ENCODE peak calls at places on chromosomes 1 and 21, in nine cellular contexts. One of them, this sample, is unnamed.
A peak's percentile ranks its signal among the peaks of the same experiment; 100 is the strongest.

GRCh38 chr1:41773144-41773571 is 145.6 kb downstream of the HIVEP3 start:
- DNase-seq in esophagus muscularis mucosa: no peak
- DNase-seq in CD8-positive, alpha-beta T cell: no peak
- DNase-seq in mesendoderm: no peak
- DNase-seq in left lung: no peak
- DNase-seq in prostate gland: peak; percentile 90
- DNase-seq in right lobe of liver: peak; percentile 64
- DNase-seq in tibial nerve: peak; percentile 62
- DNase-seq in OCI-LY7: no peak
- DNase-seq in this sample: no peak

GRCh38 chr21:38833122-38833521 is 27.4 kb downstream of the ETS2 start:
- DNase-seq in esophagus muscularis mucosa: no peak
- DNase-seq in CD8-positive, alpha-beta T cell: no peak
- DNase-seq in mesendoderm: no peak
- DNase-seq in left lung: no peak
- DNase-seq in prostate gland: no peak
- DNase-seq in right lobe of liver: no peak
- DNase-seq in tibial nerve: no peak
- DNase-seq in OCI-LY7: no peak
- DNase-seq in this sample: no peak

GRCh38 chr1:159054427-159054826 is 22.1 kb downstream of the AIM2 start:
- DNase-seq in esophagus muscularis mucosa: no peak
- DNase-seq in CD8-positive, alpha-beta T cell: no peak
- DNase-seq in mesendoderm: peak; percentile 13
- DNase-seq in left lung: no peak
- DNase-seq in prostate gland: no peak
- DNase-seq in right lobe of liver: no peak
- DNase-seq in tibial nerve: no peak
- DNase-seq in OCI-LY7: no peak
- DNase-seq in this sample: no peak

GRCh38 chr21:17270234-17270633 is 242.6 kb upstream of the CXADR start:
- DNase-seq in esophagus muscularis mucosa: no peak
- DNase-seq in CD8-positive, alpha-beta T cell: no peak
- DNase-seq in mesendoderm: peak; percentile 49
- DNase-seq in left lung: no peak
- DNase-seq in prostate gland: peak; percentile 31
- DNase-seq in right lobe of liver: no peak
- DNase-seq in tibial nerve: peak; percentile 46
- DNase-seq in OCI-LY7: peak; percentile 12
- DNase-seq in this sample: no peak

GRCh38 chr1:175749075-175749474 is 5.7 kb upstream of the TNR start:
- DNase-seq in esophagus muscularis mucosa: no peak
- DNase-seq in CD8-positive, alpha-beta T cell: no peak
- DNase-seq in mesendoderm: peak; percentile 25
- DNase-seq in left lung: no peak
- DNase-seq in prostate gland: no peak
- DNase-seq in right lobe of liver: no peak
- DNase-seq in tibial nerve: no peak
- DNase-seq in OCI-LY7: no peak
- DNase-seq in this sample: peak; percentile 49

GRCh38 chr21:34796518-34797201 is 127.9 kb downstream of the CLIC6 start:
- DNase-seq in esophagus muscularis mucosa: no peak
- DNase-seq in CD8-positive, alpha-beta T cell: no peak
- DNase-seq in mesendoderm: peak; percentile 65
- DNase-seq in left lung: no peak
- DNase-seq in prostate gland: peak; percentile 63
- DNase-seq in right lobe of liver: no peak
- DNase-seq in tibial nerve: no peak
- DNase-seq in OCI-LY7: no peak
- DNase-seq in this sample: no peak

GRCh38 chr21:46062471-46063211 is 35.3 kb upstream of the COL6A2 start:
- DNase-seq in esophagus muscularis mucosa: peak; percentile 75
- DNase-seq in CD8-positive, alpha-beta T cell: no peak
- DNase-seq in mesendoderm: no peak
- DNase-seq in left lung: peak; percentile 13
- DNase-seq in prostate gland: no peak
- DNase-seq in right lobe of liver: no peak
- DNase-seq in tibial nerve: no peak
- DNase-seq in OCI-LY7: no peak
- DNase-seq in this sample: no peak

GRCh38 chr1:186807162-186807561 is 21.6 kb upstream of the PLA2G4A start:
- DNase-seq in esophagus muscularis mucosa: no peak
- DNase-seq in CD8-positive, alpha-beta T cell: no peak
- DNase-seq in mesendoderm: no peak
- DNase-seq in left lung: no peak
- DNase-seq in prostate gland: no peak
- DNase-seq in right lobe of liver: no peak
- DNase-seq in tibial nerve: no peak
- DNase-seq in OCI-LY7: no peak
- DNase-seq in this sample: no peak

GRCh38 chr1:201790261-201790660 is 38.7 kb upstream of the IPO9 start:
- DNase-seq in esophagus muscularis mucosa: no peak
- DNase-seq in CD8-positive, alpha-beta T cell: no peak
- DNase-seq in mesendoderm: no peak
- DNase-seq in left lung: no peak
- DNase-seq in prostate gland: no peak
- DNase-seq in right lobe of liver: no peak
- DNase-seq in tibial nerve: peak; percentile 36
- DNase-seq in OCI-LY7: no peak
- DNase-seq in this sample: peak; percentile 73

GRCh38 chr1:212488436-212489283 is 55.9 kb downstream of the NENF start:
- DNase-seq in esophagus muscularis mucosa: peak; percentile 93
- DNase-seq in CD8-positive, alpha-beta T cell: no peak
- DNase-seq in mesendoderm: peak; percentile 70
- DNase-seq in left lung: peak; percentile 78
- DNase-seq in prostate gland: no peak
- DNase-seq in right lobe of liver: no peak
- DNase-seq in tibial nerve: peak; percentile 86
- DNase-seq in OCI-LY7: peak; percentile 12
- DNase-seq in this sample: peak; percentile 84

GRCh38 chr1:23168462-23169218 is at the start of gene LUZP1:
- DNase-seq in esophagus muscularis mucosa: peak; percentile 97
- DNase-seq in CD8-positive, alpha-beta T cell: peak; percentile 67
- DNase-seq in mesendoderm: peak; percentile 87
- DNase-seq in left lung: peak; percentile 93
- DNase-seq in prostate gland: peak; percentile 90
- DNase-seq in right lobe of liver: peak; percentile 93
- DNase-seq in tibial nerve: peak; percentile 92
- DNase-seq in OCI-LY7: peak; percentile 85
- DNase-seq in this sample: peak; percentile 87

GRCh38 chr1:229845410-229846138 is 219.5 kb downstream of the URB2 start:
- DNase-seq in esophagus muscularis mucosa: no peak
- DNase-seq in CD8-positive, alpha-beta T cell: no peak
- DNase-seq in mesendoderm: peak; percentile 7
- DNase-seq in left lung: no peak
- DNase-seq in prostate gland: no peak
- DNase-seq in right lobe of liver: no peak
- DNase-seq in tibial nerve: no peak
- DNase-seq in OCI-LY7: no peak
- DNase-seq in this sample: no peak

GRCh38 chr1:13808729-13809131 is 108.7 kb downstream of the PRDM2 start:
- DNase-seq in esophagus muscularis mucosa: no peak
- DNase-seq in CD8-positive, alpha-beta T cell: no peak
- DNase-seq in mesendoderm: peak; percentile 11
- DNase-seq in left lung: peak; percentile 32
- DNase-seq in prostate gland: no peak
- DNase-seq in right lobe of liver: peak; percentile 64
- DNase-seq in tibial nerve: peak; percentile 39
- DNase-seq in OCI-LY7: no peak
- DNase-seq in this sample: no peak

GRCh38 chr1:7008331-7008730 is 223.1 kb downstream of the CAMTA1 start:
- DNase-seq in esophagus muscularis mucosa: no peak
- DNase-seq in CD8-positive, alpha-beta T cell: no peak
- DNase-seq in mesendoderm: no peak
- DNase-seq in left lung: no peak
- DNase-seq in prostate gland: no peak
- DNase-seq in right lobe of liver: no peak
- DNase-seq in tibial nerve: no peak
- DNase-seq in OCI-LY7: no peak
- DNase-seq in this sample: no peak
- H3K27ac ChIP-seq in esophagus muscularis mucosa: no peak overlapping the region
- H3K27ac ChIP-seq in CD8-positive, alpha-beta T cell: no peak overlapping the region
- H3K27ac ChIP-seq in mesendoderm: no peak overlapping the region
- H3K27ac ChIP-seq in left lung: no peak overlapping the region
- H3K27ac ChIP-seq in prostate gland: no peak overlapping the region
- H3K27ac ChIP-seq in right lobe of liver: no peak overlapping the region
- H3K27ac ChIP-seq in tibial nerve: no peak overlapping the region
- H3K27ac ChIP-seq in OCI-LY7: no peak overlapping the region
- H3K27ac ChIP-seq in this sample: no peak overlapping the region

DNA sequence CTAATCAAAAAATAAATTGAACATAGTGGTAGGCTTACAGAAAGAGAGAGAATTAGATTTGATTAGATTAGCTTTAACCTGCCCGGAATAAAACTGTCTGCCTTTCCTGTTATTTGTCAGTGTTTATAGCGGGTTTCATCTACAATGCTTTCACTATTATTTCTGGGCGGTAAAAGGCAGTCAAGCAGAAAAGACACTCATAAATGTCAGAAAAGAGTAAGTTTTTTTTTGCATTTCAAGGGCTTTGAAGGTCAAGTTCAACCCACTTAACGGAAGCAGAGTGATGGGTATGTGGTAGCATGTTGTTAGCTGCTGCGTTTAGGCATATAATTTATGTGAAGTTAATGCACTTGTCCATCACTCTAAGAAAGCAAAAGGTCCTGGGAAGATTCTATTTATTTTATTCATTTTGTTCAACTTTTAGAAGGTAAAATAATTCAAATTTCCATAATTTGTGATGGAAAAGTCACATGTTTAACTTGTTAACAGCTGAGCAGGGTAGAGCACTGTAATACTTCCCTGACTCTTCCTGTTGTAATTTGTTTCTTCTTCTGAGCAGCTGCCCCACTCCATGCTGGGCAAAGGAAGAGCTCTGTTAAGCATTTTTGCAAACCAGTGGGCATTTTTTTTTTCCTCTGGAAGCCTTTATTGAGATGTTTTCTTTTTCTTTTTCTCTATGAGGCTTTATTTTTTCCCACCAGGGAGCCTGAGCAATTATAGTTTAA is 220.1 kb downstream of the ST6GALNAC3 start:
- DNase-seq in esophagus muscularis mucosa: no peak
- DNase-seq in CD8-positive, alpha-beta T cell: no peak
- DNase-seq in mesendoderm: no peak
- DNase-seq in left lung: no peak
- DNase-seq in prostate gland: no peak
- DNase-seq in right lobe of liver: no peak
- DNase-seq in tibial nerve: no peak
- DNase-seq in OCI-LY7: peak; percentile 87
- DNase-seq in this sample: no peak
- H3K4me3 ChIP-seq in esophagus muscularis mucosa: no peak overlapping the region
- H3K4me3 ChIP-seq in CD8-positive, alpha-beta T cell: no peak overlapping the region
- H3K4me3 ChIP-seq in mesendoderm: no peak overlapping the region
- H3K4me3 ChIP-seq in left lung: no peak overlapping the region
- H3K4me3 ChIP-seq in prostate gland: no peak overlapping the region
- H3K4me3 ChIP-seq in right lobe of liver: no peak overlapping the region
- H3K4me3 ChIP-seq in tibial nerve: no peak overlapping the region
- H3K4me3 ChIP-seq in OCI-LY7: peak overlapping the region; percentile 62
- H3K4me3 ChIP-seq in this sample: no peak overlapping the region

GRCh38 chr1:19462781-19463180 is 22.6 kb downstream of the CAPZB start:
- DNase-seq in esophagus muscularis mucosa: no peak
- DNase-seq in CD8-positive, alpha-beta T cell: no peak
- DNase-seq in mesendoderm: no peak
- DNase-seq in left lung: no peak
- DNase-seq in prostate gland: no peak
- DNase-seq in right lobe of liver: no peak
- DNase-seq in tibial nerve: no peak
- DNase-seq in OCI-LY7: no peak
- DNase-seq in this sample: no peak
- H3K4me1 ChIP-seq in esophagus muscularis mucosa: peaks cover 94% of the 10 kb centered on the region
- H3K4me1 ChIP-seq in CD8-positive, alpha-beta T cell: peaks cover 98% of the 10 kb centered on the region
- H3K4me1 ChIP-seq in mesendoderm: peaks cover 2% of the 10 kb centered on the region
- H3K4me1 ChIP-seq in left lung: peaks cover 19% of the 10 kb centered on the region
- H3K4me1 ChIP-seq in prostate gland: peaks cover 23% of the 10 kb centered on the region
- H3K4me1 ChIP-seq in right lobe of liver: peaks cover 25% of the 10 kb centered on the region
- H3K4me1 ChIP-seq in tibial nerve: no peaks in the 10 kb centered on the region
- H3K4me1 ChIP-seq in OCI-LY7: peaks cover 13% of the 10 kb centered on the region
- H3K4me1 ChIP-seq in this sample: no peaks in the 10 kb centered on the region

GRCh38 chr1:94737124-94737998 is 82.8 kb upstream of the SLC44A3 start:
- DNase-seq in esophagus muscularis mucosa: peak; percentile 80
- DNase-seq in CD8-positive, alpha-beta T cell: no peak
- DNase-seq in mesendoderm: no peak
- DNase-seq in left lung: no peak
- DNase-seq in prostate gland: no peak
- DNase-seq in right lobe of liver: no peak
- DNase-seq in tibial nerve: no peak
- DNase-seq in OCI-LY7: no peak
- DNase-seq in this sample: no peak
- H3K27ac ChIP-seq in esophagus muscularis mucosa: no peak overlapping the region
- H3K27ac ChIP-seq in CD8-positive, alpha-beta T cell: no peak overlapping the region
- H3K27ac ChIP-seq in mesendoderm: no peak overlapping the region
- H3K27ac ChIP-seq in left lung: no peak overlapping the region
- H3K27ac ChIP-seq in prostate gland: no peak overlapping the region
- H3K27ac ChIP-seq in right lobe of liver: no peak overlapping the region
- H3K27ac ChIP-seq in tibial nerve: no peak overlapping the region
- H3K27ac ChIP-seq in OCI-LY7: no peak overlapping the region
- H3K27ac ChIP-seq in this sample: no peak overlapping the region

GRCh38 chr1:93349231-93350135 is 3.8 kb downstream of the DR1 start:
- DNase-seq in esophagus muscularis mucosa: no peak
- DNase-seq in CD8-positive, alpha-beta T cell: no peak
- DNase-seq in mesendoderm: no peak
- DNase-seq in left lung: no peak
- DNase-seq in prostate gland: no peak
- DNase-seq in right lobe of liver: no peak
- DNase-seq in tibial nerve: no peak
- DNase-seq in OCI-LY7: peak; percentile 16
- DNase-seq in this sample: no peak
- H3K4me3 ChIP-seq in esophagus muscularis mucosa: peak overlapping the region; percentile 84
- H3K4me3 ChIP-seq in CD8-positive, alpha-beta T cell: no peak overlapping the region
- H3K4me3 ChIP-seq in mesendoderm: no peak overlapping the region
- H3K4me3 ChIP-seq in left lung: no peak overlapping the region
- H3K4me3 ChIP-seq in prostate gland: peak overlapping the region; percentile 90
- H3K4me3 ChIP-seq in right lobe of liver: peak overlapping the region; percentile 2
- H3K4me3 ChIP-seq in tibial nerve: no peak overlapping the region
- H3K4me3 ChIP-seq in OCI-LY7: peak overlapping the region; percentile 87
- H3K4me3 ChIP-seq in this sample: peak overlapping the region; percentile 98